ENCODE peak calls at places on chromosomes 13 and 19, in nine cellular contexts. One of them, this sample, is unnamed.
A peak's percentile ranks its signal among the peaks of the same experiment; 100 is the strongest.

GRCh38 chr19:47228168-47228936 is 2.6 kb downstream of the BBC3 start:
- DNase-seq in GM12878: no peak
- DNase-seq in A549: peak; percentile 71
- DNase-seq in testis: peak; percentile 52
- DNase-seq in heart left ventricle: peak; percentile 55
- DNase-seq in lower leg skin: peak; percentile 45
- DNase-seq in stomach: peak; percentile 45
- DNase-seq in esophagus squamous epithelium: no peak
- DNase-seq in transverse colon: peak; percentile 74
- DNase-seq in this sample: peak; percentile 76

GRCh38 chr13:40668335-40668734 is 1.9 kb upstream of the FOXO1 start:
- DNase-seq in heart left ventricle: peak; percentile 26
- DNase-seq in testis: peak; percentile 33
- DNase-seq in A549: peak; percentile 66
- DNase-seq in esophagus squamous epithelium: no peak
- DNase-seq in GM12878: no peak
- DNase-seq in lower leg skin: peak; percentile 78
- DNase-seq in transverse colon: peak; percentile 50
- DNase-seq in stomach: no peak
- DNase-seq in this sample: peak; percentile 76

GRCh38 chr13:51317262-51317661 is 22.2 kb upstream of the SERPINE3 start:
- DNase-seq in stomach: no peak
- DNase-seq in lower leg skin: no peak
- DNase-seq in transverse colon: no peak
- DNase-seq in esophagus squamous epithelium: no peak
- DNase-seq in GM12878: no peak
- DNase-seq in heart left ventricle: no peak
- DNase-seq in testis: no peak
- DNase-seq in A549: no peak
- DNase-seq in this sample: no peak

GRCh38 chr13:31742102-31742695 is 2.9 kb downstream of the RXFP2 start:
- DNase-seq in lower leg skin: peak; percentile 55
- DNase-seq in GM12878: peak; percentile 8
- DNase-seq in esophagus squamous epithelium: no peak
- DNase-seq in stomach: peak; percentile 68
- DNase-seq in A549: peak; percentile 14
- DNase-seq in heart left ventricle: peak; percentile 63
- DNase-seq in testis: peak; percentile 82
- DNase-seq in transverse colon: peak; percentile 55
- DNase-seq in this sample: peak; percentile 20

GRCh38 chr13:50589651-50590054 is 253.8 kb downstream of the DLEU7 start:
- DNase-seq in stomach: no peak
- DNase-seq in testis: no peak
- DNase-seq in heart left ventricle: no peak
- DNase-seq in esophagus squamous epithelium: no peak
- DNase-seq in transverse colon: no peak
- DNase-seq in GM12878: no peak
- DNase-seq in A549: no peak
- DNase-seq in lower leg skin: no peak
- DNase-seq in this sample: no peak

GRCh38 chr13:26819067-26819466 is 58.5 kb upstream of the GPR12 start:
- DNase-seq in esophagus squamous epithelium: no peak
- DNase-seq in heart left ventricle: no peak
- DNase-seq in GM12878: no peak
- DNase-seq in A549: no peak
- DNase-seq in testis: no peak
- DNase-seq in transverse colon: no peak
- DNase-seq in stomach: no peak
- DNase-seq in lower leg skin: no peak
- DNase-seq in this sample: no peak

GRCh38 chr19:42411581-42412178 is 15.5 kb downstream of the LIPE start:
- DNase-seq in A549: no peak
- DNase-seq in esophagus squamous epithelium: no peak
- DNase-seq in testis: no peak
- DNase-seq in heart left ventricle: no peak
- DNase-seq in lower leg skin: no peak
- DNase-seq in GM12878: no peak
- DNase-seq in stomach: no peak
- DNase-seq in transverse colon: no peak
- DNase-seq in this sample: no peak

GRCh38 chr19:28694812-28695211 is 518.1 kb downstream of the UQCRFS1 start:
- DNase-seq in GM12878: no peak
- DNase-seq in transverse colon: no peak
- DNase-seq in heart left ventricle: no peak
- DNase-seq in testis: no peak
- DNase-seq in esophagus squamous epithelium: no peak
- DNase-seq in A549: no peak
- DNase-seq in stomach: no peak
- DNase-seq in lower leg skin: no peak
- DNase-seq in this sample: no peak

GRCh38 chr13:103469771-103470170 is 403.6 kb upstream of the SLC10A2 start:
- DNase-seq in GM12878: no peak
- DNase-seq in heart left ventricle: no peak
- DNase-seq in A549: no peak
- DNase-seq in testis: no peak
- DNase-seq in esophagus squamous epithelium: no peak
- DNase-seq in lower leg skin: no peak
- DNase-seq in transverse colon: no peak
- DNase-seq in stomach: no peak
- DNase-seq in this sample: no peak

GRCh38 chr13:34246511-34246910 is 428.6 kb downstream of the RFC3 start:
- DNase-seq in heart left ventricle: no peak
- DNase-seq in transverse colon: no peak
- DNase-seq in stomach: no peak
- DNase-seq in testis: no peak
- DNase-seq in A549: no peak
- DNase-seq in esophagus squamous epithelium: no peak
- DNase-seq in GM12878: no peak
- DNase-seq in lower leg skin: no peak
- DNase-seq in this sample: no peak

GRCh38 chr13:36559388-36559787 is 114.4 kb upstream of the SERTM1 start:
- DNase-seq in lower leg skin: no peak
- DNase-seq in stomach: no peak
- DNase-seq in testis: no peak
- DNase-seq in transverse colon: no peak
- DNase-seq in GM12878: no peak
- DNase-seq in heart left ventricle: no peak
- DNase-seq in esophagus squamous epithelium: no peak
- DNase-seq in A549: no peak
- DNase-seq in this sample: no peak

GRCh38 chr19:15292847-15293582 is 39.3 kb downstream of the BRD4 start:
- DNase-seq in GM12878: no peak
- DNase-seq in testis: no peak
- DNase-seq in A549: no peak
- DNase-seq in transverse colon: no peak
- DNase-seq in heart left ventricle: no peak
- DNase-seq in stomach: no peak
- DNase-seq in esophagus squamous epithelium: no peak
- DNase-seq in lower leg skin: no peak
- DNase-seq in this sample: peak; percentile 40

GRCh38 chr19:3517638-3518037 is 11.5 kb downstream of the FZR1 start:
- DNase-seq in GM12878: no peak
- DNase-seq in lower leg skin: no peak
- DNase-seq in esophagus squamous epithelium: no peak
- DNase-seq in testis: no peak
- DNase-seq in heart left ventricle: no peak
- DNase-seq in A549: no peak
- DNase-seq in transverse colon: no peak
- DNase-seq in stomach: no peak
- DNase-seq in this sample: no peak

GRCh38 chr19:3518231-3518630 is 12.1 kb downstream of the FZR1 start:
- DNase-seq in stomach: no peak
- DNase-seq in testis: no peak
- DNase-seq in lower leg skin: no peak
- DNase-seq in heart left ventricle: no peak
- DNase-seq in esophagus squamous epithelium: no peak
- DNase-seq in GM12878: no peak
- DNase-seq in transverse colon: no peak
- DNase-seq in A549: no peak
- DNase-seq in this sample: no peak

GRCh38 chr19:3519126-3519525 is 13.0 kb downstream of the FZR1 start:
- DNase-seq in GM12878: no peak
- DNase-seq in stomach: no peak
- DNase-seq in lower leg skin: no peak
- DNase-seq in transverse colon: no peak
- DNase-seq in esophagus squamous epithelium: no peak
- DNase-seq in A549: no peak
- DNase-seq in heart left ventricle: no peak
- DNase-seq in testis: no peak
- DNase-seq in this sample: no peak

GRCh38 chr19:3520166-3521103 is 14.3 kb downstream of the FZR1 start:
- DNase-seq in transverse colon: no peak
- DNase-seq in heart left ventricle: no peak
- DNase-seq in lower leg skin: peak; percentile 47
- DNase-seq in esophagus squamous epithelium: no peak
- DNase-seq in testis: no peak
- DNase-seq in A549: no peak
- DNase-seq in stomach: no peak
- DNase-seq in GM12878: no peak
- DNase-seq in this sample: no peak

DNA sequence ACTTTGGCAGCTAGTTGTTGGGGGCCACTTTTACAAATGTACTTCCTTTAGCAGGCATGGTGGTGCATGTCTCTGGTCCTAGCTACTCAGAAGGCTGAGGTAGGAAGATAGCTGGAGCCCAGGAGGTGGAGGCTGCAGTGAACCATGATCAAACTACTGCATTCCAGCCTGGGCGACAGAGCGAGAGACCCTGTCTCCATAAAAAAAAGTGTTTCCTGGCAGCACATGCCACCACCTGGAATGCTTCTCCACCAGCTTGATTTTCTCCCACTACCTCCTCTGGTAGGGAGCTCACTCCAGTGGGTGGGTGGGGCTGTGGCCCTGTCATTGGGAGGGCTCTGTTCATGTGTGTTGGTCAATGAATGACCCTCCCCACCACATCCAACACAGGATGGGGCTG is 12.6 kb downstream of the FZR1 start:
- DNase-seq in stomach: no peak
- DNase-seq in A549: no peak
- DNase-seq in heart left ventricle: no peak
- DNase-seq in lower leg skin: no peak
- DNase-seq in testis: no peak
- DNase-seq in transverse colon: no peak
- DNase-seq in esophagus squamous epithelium: no peak
- DNase-seq in GM12878: no peak
- DNase-seq in this sample: no peak
- H3K4me3 ChIP-seq in stomach: no peak overlapping the region
- H3K4me3 ChIP-seq in A549: no peak overlapping the region
- H3K4me3 ChIP-seq in heart left ventricle: no peak overlapping the region
- H3K4me3 ChIP-seq in lower leg skin: no peak overlapping the region
- H3K4me3 ChIP-seq in testis: no peak overlapping the region
- H3K4me3 ChIP-seq in transverse colon: no peak overlapping the region
- H3K4me3 ChIP-seq in esophagus squamous epithelium: no peak overlapping the region
- H3K4me3 ChIP-seq in GM12878: no peak overlapping the region
- H3K4me3 ChIP-seq in this sample: no peak overlapping the region

DNA sequence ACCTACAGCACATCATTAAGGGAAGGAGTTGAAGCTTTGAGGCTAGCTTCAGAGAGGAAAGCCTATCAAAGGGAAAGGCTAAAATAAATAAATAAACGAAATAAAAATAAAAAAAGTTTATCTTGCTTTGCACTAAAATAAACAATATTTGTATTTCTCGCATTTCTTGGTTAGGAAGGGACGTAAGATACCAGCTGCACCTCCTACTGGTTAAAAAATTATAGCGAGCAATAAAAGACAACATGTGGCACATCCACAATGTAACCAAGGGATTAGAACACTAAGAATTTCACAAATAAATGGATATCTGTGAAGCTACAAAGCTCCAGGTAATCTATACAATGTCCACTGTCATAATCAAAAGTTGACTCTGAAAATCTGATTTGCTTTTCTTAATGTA is 194.5 kb downstream of the DACH1 start:
- DNase-seq in transverse colon: no peak
- DNase-seq in GM12878: no peak
- DNase-seq in lower leg skin: no peak
- DNase-seq in esophagus squamous epithelium: no peak
- DNase-seq in stomach: no peak
- DNase-seq in A549: no peak
- DNase-seq in heart left ventricle: no peak
- DNase-seq in testis: no peak
- DNase-seq in this sample: no peak
- TF ChIP-seq CTCF in transverse colon: no peak
- TF ChIP-seq CTCF in GM12878: no peak
- TF ChIP-seq CTCF in lower leg skin: no peak
- TF ChIP-seq CTCF in esophagus squamous epithelium: no peak
- TF ChIP-seq CTCF in stomach: no peak
- TF ChIP-seq CTCF in A549: no peak
- TF ChIP-seq CTCF in heart left ventricle: no peak
- TF ChIP-seq CTCF in testis: no peak
- TF ChIP-seq CTCF in this sample: no peak

GRCh38 chr13:21668665-21669599 is 1.9 kb upstream of the FGF9 start:
- DNase-seq in transverse colon: peak; percentile 47
- DNase-seq in GM12878: no peak
- DNase-seq in esophagus squamous epithelium: no peak
- DNase-seq in heart left ventricle: no peak
- DNase-seq in testis: no peak
- DNase-seq in stomach: no peak
- DNase-seq in lower leg skin: no peak
- DNase-seq in A549: no peak
- DNase-seq in this sample: no peak

GRCh38 chr13:21672811-21673591 is 2.1 kb downstream of the FGF9 start:
- DNase-seq in A549: no peak
- DNase-seq in stomach: no peak
- DNase-seq in transverse colon: no peak
- DNase-seq in lower leg skin: no peak
- DNase-seq in testis: no peak
- DNase-seq in GM12878: no peak
- DNase-seq in heart left ventricle: no peak
- DNase-seq in esophagus squamous epithelium: no peak
- DNase-seq in this sample: no peak

GRCh38 chr13:21670006-21670882 is 629 bp upstream of the FGF9 start:
- DNase-seq in esophagus squamous epithelium: no peak
- DNase-seq in A549: peak; percentile 21
- DNase-seq in lower leg skin: no peak
- DNase-seq in transverse colon: peak; percentile 66
- DNase-seq in stomach: peak; percentile 48
- DNase-seq in testis: peak; percentile 49
- DNase-seq in GM12878: no peak
- DNase-seq in heart left ventricle: peak; percentile 63
- DNase-seq in this sample: no peak

GRCh38 chr13:21671793-21672680 is 1.2 kb downstream of the FGF9 start:
- DNase-seq in A549: no peak
- DNase-seq in stomach: no peak
- DNase-seq in GM12878: no peak
- DNase-seq in heart left ventricle: no peak
- DNase-seq in esophagus squamous epithelium: no peak
- DNase-seq in lower leg skin: no peak
- DNase-seq in testis: no peak
- DNase-seq in transverse colon: no peak
- DNase-seq in this sample: no peak

GRCh38 chr13:21670883-21671792 is at the start of gene FGF9:
- DNase-seq in heart left ventricle: peak; percentile 81
- DNase-seq in stomach: peak; percentile 86
- DNase-seq in testis: peak; percentile 88
- DNase-seq in GM12878: peak; percentile 7
- DNase-seq in esophagus squamous epithelium: no peak
- DNase-seq in lower leg skin: no peak
- DNase-seq in A549: peak; percentile 47
- DNase-seq in transverse colon: peak; percentile 87
- DNase-seq in this sample: peak; percentile 59
- TF ChIP-seq POLR2A in heart left ventricle: no peak
- TF ChIP-seq POLR2A in stomach: no peak
- TF ChIP-seq POLR2A in testis: no peak
- TF ChIP-seq POLR2A in GM12878: peak; percentile 77
- TF ChIP-seq POLR2A in esophagus squamous epithelium: peak; percentile 14
- TF ChIP-seq POLR2A in lower leg skin: no peak
- TF ChIP-seq POLR2A in A549: peak; percentile 29
- TF ChIP-seq POLR2A in transverse colon: peak; percentile 55
- TF ChIP-seq POLR2A in this sample: peak; percentile 90

GRCh38 chr13:75226092-75226491 is 255.9 kb downstream of the TBC1D4 start:
- DNase-seq in heart left ventricle: no peak
- DNase-seq in GM12878: no peak
- DNase-seq in transverse colon: no peak
- DNase-seq in A549: no peak
- DNase-seq in lower leg skin: no peak
- DNase-seq in esophagus squamous epithelium: no peak
- DNase-seq in stomach: no peak
- DNase-seq in testis: peak; percentile 63
- DNase-seq in this sample: no peak
- H3K4me3 ChIP-seq in heart left ventricle: no peak overlapping the region
- H3K4me3 ChIP-seq in GM12878: no peak overlapping the region
- H3K4me3 ChIP-seq in transverse colon: no peak overlapping the region
- H3K4me3 ChIP-seq in A549: no peak overlapping the region
- H3K4me3 ChIP-seq in lower leg skin: no peak overlapping the region
- H3K4me3 ChIP-seq in esophagus squamous epithelium: no peak overlapping the region
- H3K4me3 ChIP-seq in stomach: no peak overlapping the region
- H3K4me3 ChIP-seq in testis: no peak overlapping the region
- H3K4me3 ChIP-seq in this sample: no peak overlapping the region